ENCODE peak calls at places on chromosome 1, in six cellular contexts. Y, E, O, B, Z and Q are unnamed samples.
A peak's percentile ranks its signal among the peaks of the same experiment; 100 is the strongest.

GRCh38 chr1:63773815-63774616 is at the start of gene ROR1:
- DNase-seq in O (peak; percentile 97), E (peak; percentile 82), B (peak; percentile 89), Y (peak; percentile 86), Z (peak; percentile 85), Q (peak; percentile 85)

GRCh38 chr1:54551891-54552290 is 3.9 kb downstream of the ACOT11 start:
- DNase-seq in B (no peak), Z (no peak), Y (no peak), E (no peak), O (no peak), Q (no peak)

GRCh38 chr1:904271-904950 is 19.3 kb upstream of the SAMD11 start:
- DNase-seq in Y (peak; percentile 80), B (peak; percentile 86), O (peak; percentile 95), Z (peak; percentile 73), E (peak; percentile 75), Q (peak; percentile 84)

GRCh38 chr1:46558141-46558963 is 6.9 kb upstream of the KNCN start:
- DNase-seq in Y (no peak), E (no peak), O (peak; percentile 64), B (no peak), Z (no peak), Q (no peak)

GRCh38 chr1:85244271-85245053 is 15.0 kb downstream of the C1orf52 start:
- DNase-seq in E (no peak), O (no peak), B (no peak), Z (no peak), Y (no peak), Q (peak; percentile 98)

GRCh38 chr1:78375996-78376395 is 114.8 kb upstream of the PTGFR start:
- DNase-seq in Z (peak; percentile 2), E (no peak), B (no peak), O (no peak), Y (no peak), Q (no peak)

GRCh38 chr1:229088711-229089110 is 182.2 kb upstream of the RAB4A start:
- DNase-seq in B (no peak), Z (no peak), Y (no peak), E (no peak), O (peak; percentile 62), Q (no peak)

GRCh38 chr1:13813398-13814012 is 113.5 kb downstream of the PRDM2 start:
- DNase-seq in B (no peak), Z (no peak), Y (no peak), O (peak; percentile 91), E (no peak), Q (peak; percentile 33)

GRCh38 chr1:35556494-35557117 is 597 bp downstream of the KIAA0319L start:
- DNase-seq in O (no peak), B (no peak), E (no peak), Z (no peak), Y (no peak), Q (no peak)

GRCh38 chr1:211524521-211524920 is 32.6 kb upstream of the RD3 start:
- DNase-seq in B (no peak), Y (peak; percentile 76), E (no peak), Z (no peak), O (no peak), Q (no peak)

GRCh38 chr1:151130837-151131586 is 15.4 kb downstream of the SEMA6C start:
- DNase-seq in Y (peak; percentile 87), O (peak; percentile 98), E (peak; percentile 90), Z (peak; percentile 83), B (peak; percentile 85), Q (peak; percentile 91)

GRCh38 chr1:35726814-35727433 is 8.2 kb upstream of the C1orf216 start:
- DNase-seq in B (peak; percentile 40), Y (no peak), O (peak; percentile 85), Z (peak; percentile 40), E (peak; percentile 50), Q (peak; percentile 64)

GRCh38 chr1:108121361-108122143 is 78.6 kb downstream of the SLC25A24 start:
- DNase-seq in O (peak; percentile 91), Z (peak; percentile 16), Y (no peak), E (no peak), B (peak; percentile 42), Q (peak; percentile 43)

GRCh38 chr1:17538428-17539130 is 919 bp upstream of the ARHGEF10L start:
- DNase-seq in E (no peak), O (peak; percentile 93), Y (no peak), B (no peak), Z (no peak), Q (peak; percentile 41)

GRCh38 chr1:27598902-27599528 is 4.9 kb downstream of the AHDC1 start:
- DNase-seq in O (peak; percentile 75), E (no peak), B (no peak), Y (no peak), Z (peak; percentile 67), Q (peak; percentile 64)

GRCh38 chr1:27503961-27504587 is 14.1 kb upstream of the WASF2 start:
- DNase-seq in O (no peak), E (no peak), Y (peak; percentile 30), B (no peak), Z (no peak), Q (no peak)

GRCh38 chr1:46643368-46643775 is 24.8 kb downstream of the ATPAF1 start:
- DNase-seq in E (peak; percentile 36), O (no peak), B (no peak), Y (no peak), Z (peak; percentile 67), Q (peak; percentile 93)

GRCh38 chr1:6646499-6647148 is 22.0 kb downstream of the THAP3 start:
- DNase-seq in Z (peak; percentile 31), O (peak; percentile 72), Y (no peak), E (peak; percentile 29), B (no peak), Q (peak; percentile 70)

GRCh38 chr1:115761601-115762302 is 6.8 kb downstream of the CASQ2 start:
- DNase-seq in E (no peak), Y (no peak), O (no peak), B (no peak), Z (no peak), Q (peak; percentile 79)

GRCh38 chr1:181099152-181100014 is 10.9 kb downstream of the IER5 start:
- DNase-seq in Y (no peak), Z (no peak), E (no peak), O (no peak), B (no peak), Q (peak; percentile 83)

GRCh38 chr1:21955058-21955457 is 17.9 kb upstream of the HSPG2 start:
- DNase-seq in E (no peak), Z (no peak), O (no peak), B (peak; percentile 87), Y (peak; percentile 42), Q (no peak)

DNA sequence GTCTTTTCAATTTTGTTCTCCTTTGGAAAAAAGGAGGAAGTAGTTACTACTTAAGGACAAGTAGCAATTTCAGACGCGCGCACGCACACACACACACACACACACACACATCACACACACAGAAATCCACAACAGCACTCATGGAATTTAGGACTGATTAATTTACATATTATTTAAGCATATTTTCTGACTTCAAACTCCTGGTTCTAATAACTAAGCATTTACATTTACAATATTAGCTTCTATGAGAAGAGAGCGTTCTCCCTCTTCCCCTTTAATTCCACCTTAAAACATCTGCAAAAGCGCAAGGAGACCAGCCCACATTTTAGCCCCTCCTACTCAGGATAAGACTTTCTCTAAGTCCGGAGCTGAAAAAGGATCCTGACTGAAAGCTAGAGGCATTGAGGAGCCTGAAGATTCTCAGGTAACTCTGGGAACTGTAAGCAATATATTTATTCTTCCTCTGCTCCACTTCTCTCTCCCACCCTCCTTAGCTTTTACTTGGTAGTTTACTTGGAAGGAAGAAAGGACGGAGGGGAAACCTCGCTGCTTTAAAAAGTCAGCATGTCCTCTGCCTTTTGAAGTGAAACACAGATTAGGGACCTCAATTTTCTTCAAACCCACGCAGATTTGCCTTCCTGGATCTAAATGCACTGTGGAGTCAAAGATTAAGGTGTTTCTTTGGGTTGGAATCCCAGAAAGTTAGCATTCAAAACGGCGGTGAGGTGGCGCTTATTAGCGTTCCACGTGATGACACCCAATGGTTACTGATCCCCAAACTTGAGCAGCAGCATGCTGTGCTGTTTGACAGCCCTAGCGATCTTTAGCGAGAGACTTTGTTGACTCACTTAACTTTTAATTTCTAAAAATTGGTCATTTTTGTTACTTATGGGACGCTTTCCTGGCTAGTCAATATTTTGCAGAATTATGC is at the start of gene PLA2G4A:
- DNase-seq in Y (peak; percentile 44), B (peak; percentile 19), Z (peak; percentile 75), E (peak; percentile 47), O (peak; percentile 60), Q (peak; percentile 69)
- TF ChIP-seq CTCF in Y (no peak), B (no peak), Z (no peak), E (no peak), O (no peak), Q (no peak)

GRCh38 chr1:227885648-227886502 is 61.9 kb downstream of the WNT9A start:
- DNase-seq in Y (peak; percentile 56), E (peak; percentile 48), O (peak; percentile 57), B (peak; percentile 79), Z (peak; percentile 45), Q (peak; percentile 38)
- H3K4me3 ChIP-seq in Y (no peak overlapping the region), E (no peak overlapping the region), O (no peak overlapping the region), B (peak overlapping the region; percentile 70), Z (no peak overlapping the region), Q (no peak overlapping the region)

GRCh38 chr1:91883470-91883869 is 2.5 kb downstream of the TGFBR3 start:
- DNase-seq in E (no peak), Z (peak; percentile 22), Y (no peak), O (no peak), B (no peak), Q (peak; percentile 56)
- TF ChIP-seq CTCF in E (peak; percentile 51), Z (peak; percentile 47), Y (peak; percentile 49), O (peak; percentile 32), B (peak; percentile 55), Q (peak; percentile 44)

GRCh38 chr1:53323316-53323715 is 4.6 kb downstream of the LRP8 start:
- DNase-seq in B (no peak), O (no peak), Y (peak; percentile 12), E (no peak), Z (no peak), Q (no peak)

GRCh38 chr1:53325326-53326087 is 2.4 kb downstream of the LRP8 start:
- DNase-seq in Z (no peak), O (no peak), Y (peak; percentile 23), B (no peak), E (no peak), Q (no peak)

GRCh38 chr1:53324321-53324720 is 3.5 kb downstream of the LRP8 start:
- DNase-seq in E (no peak), Y (no peak), O (no peak), B (no peak), Z (no peak), Q (no peak)

GRCh38 chr1:53326088-53326597 is 1.7 kb downstream of the LRP8 start:
- DNase-seq in Y (peak; percentile 82), O (peak; percentile 99), E (peak; percentile 88), Z (peak; percentile 81), B (peak; percentile 87), Q (peak; percentile 94)

DNA sequence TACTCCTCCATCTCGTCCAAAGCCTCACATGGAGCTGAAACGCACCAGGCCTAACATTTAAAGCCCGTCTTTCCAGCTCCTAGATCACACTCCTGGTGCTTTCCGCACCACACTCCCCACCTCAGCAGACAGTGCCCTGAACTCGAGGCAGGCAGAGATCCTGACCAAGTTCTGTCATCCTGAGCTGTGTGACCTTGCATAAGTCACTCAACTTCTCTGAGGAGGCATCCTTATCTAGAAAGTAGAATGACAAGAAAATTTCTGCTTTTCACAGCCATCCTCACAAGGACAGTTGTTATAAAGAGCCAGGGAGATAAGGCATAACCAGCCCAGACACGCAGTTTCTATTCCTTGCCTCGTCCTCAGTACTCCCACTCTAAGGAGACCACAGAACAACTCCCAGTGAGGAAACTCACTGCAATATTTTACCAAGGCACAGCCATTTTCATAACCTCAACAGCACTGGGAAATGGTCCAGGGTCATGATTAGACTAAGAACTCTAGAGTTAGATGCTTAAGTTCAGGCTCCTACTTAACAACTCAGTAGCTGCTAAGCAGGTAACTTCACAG is 3.1 kb downstream of the LRP8 start:
- DNase-seq in Y (peak; percentile 9), O (no peak), E (no peak), Z (no peak), B (no peak), Q (no peak)
- H3K4me3 ChIP-seq in Y (no peak overlapping the region), O (peak overlapping the region; percentile 88), E (no peak overlapping the region), Z (no peak overlapping the region), B (no peak overlapping the region), Q (no peak overlapping the region)